ENCODE peak calls at places on chromosomes 13 and 19, in seven cellular contexts. One of them, this sample, is unnamed.

GRCh38 chr13:94886191-94886590 is 173.8 kb upstream of the SOX21 start:
- DNase-seq in T-helper 17 cell: no peak
- DNase-seq in fibroblast of gingiva: no peak
- DNase-seq in iPS-NIHi11: no peak
- DNase-seq in GF-D8: no peak
- DNase-seq in left ventricle myocardium inferior: no peak
- DNase-seq in SHP77: no peak
- DNase-seq in this sample: no peak

GRCh38 chr19:41682437-41682836 is 5.6 kb downstream of the CEACAM7 start:
- DNase-seq in T-helper 17 cell: no peak
- DNase-seq in fibroblast of gingiva: no peak
- DNase-seq in iPS-NIHi11: no peak
- DNase-seq in GF-D8: no peak
- DNase-seq in left ventricle myocardium inferior: no peak
- DNase-seq in SHP77: no peak
- DNase-seq in this sample: no peak

GRCh38 chr19:51422053-51422448 is 4.6 kb upstream of the SIGLEC10 start:
- DNase-seq in T-helper 17 cell: peak
- DNase-seq in fibroblast of gingiva: peak
- DNase-seq in iPS-NIHi11: peak
- DNase-seq in GF-D8: no peak
- DNase-seq in left ventricle myocardium inferior: peak
- DNase-seq in SHP77: peak
- DNase-seq in this sample: peak

GRCh38 chr19:17989425-17990094 is 18.4 kb upstream of the ARRDC2 start:
- DNase-seq in T-helper 17 cell: no peak
- DNase-seq in fibroblast of gingiva: no peak
- DNase-seq in iPS-NIHi11: no peak
- DNase-seq in GF-D8: no peak
- DNase-seq in left ventricle myocardium inferior: no peak
- DNase-seq in SHP77: no peak
- DNase-seq in this sample: no peak

GRCh38 chr19:21256722-21257121 is 72.5 kb downstream of the ZNF708 start:
- DNase-seq in T-helper 17 cell: no peak
- DNase-seq in fibroblast of gingiva: no peak
- DNase-seq in iPS-NIHi11: peak
- DNase-seq in GF-D8: no peak
- DNase-seq in left ventricle myocardium inferior: no peak
- DNase-seq in SHP77: no peak
- DNase-seq in this sample: no peak

GRCh38 chr13:36366023-36366422 is 19.8 kb upstream of the SPART start:
- DNase-seq in T-helper 17 cell: no peak
- DNase-seq in fibroblast of gingiva: peak
- DNase-seq in iPS-NIHi11: no peak
- DNase-seq in GF-D8: no peak
- DNase-seq in left ventricle myocardium inferior: no peak
- DNase-seq in SHP77: no peak
- DNase-seq in this sample: no peak

GRCh38 chr13:45658586-45659235 is 43.2 kb upstream of the ERICH6B start:
- DNase-seq in T-helper 17 cell: no peak
- DNase-seq in fibroblast of gingiva: peak
- DNase-seq in iPS-NIHi11: no peak
- DNase-seq in GF-D8: no peak
- DNase-seq in left ventricle myocardium inferior: no peak
- DNase-seq in SHP77: no peak
- DNase-seq in this sample: no peak

GRCh38 chr19:30017172-30017571 is 75.1 kb downstream of the URI1 start:
- DNase-seq in T-helper 17 cell: no peak
- DNase-seq in fibroblast of gingiva: no peak
- DNase-seq in iPS-NIHi11: no peak
- DNase-seq in GF-D8: no peak
- DNase-seq in left ventricle myocardium inferior: no peak
- DNase-seq in SHP77: no peak
- DNase-seq in this sample: no peak

GRCh38 chr13:30865131-30866009 is 40.7 kb upstream of the MEDAG start:
- DNase-seq in T-helper 17 cell: no peak
- DNase-seq in fibroblast of gingiva: peak
- DNase-seq in iPS-NIHi11: peak
- DNase-seq in GF-D8: no peak
- DNase-seq in left ventricle myocardium inferior: peak
- DNase-seq in SHP77: peak
- DNase-seq in this sample: peak

GRCh38 chr19:6693681-6694080 is 23.7 kb upstream of the TNFSF14 start:
- DNase-seq in T-helper 17 cell: no peak
- DNase-seq in fibroblast of gingiva: no peak
- DNase-seq in iPS-NIHi11: no peak
- DNase-seq in GF-D8: no peak
- DNase-seq in left ventricle myocardium inferior: no peak
- DNase-seq in SHP77: no peak
- DNase-seq in this sample: no peak

GRCh38 chr19:11337080-11337479 is 2.4 kb downstream of the RAB3D start:
- DNase-seq in T-helper 17 cell: no peak
- DNase-seq in fibroblast of gingiva: no peak
- DNase-seq in iPS-NIHi11: no peak
- DNase-seq in GF-D8: peak
- DNase-seq in left ventricle myocardium inferior: no peak
- DNase-seq in SHP77: no peak
- DNase-seq in this sample: no peak

GRCh38 chr13:49791214-49791752 is 1.2 kb downstream of the KPNA3 start:
- DNase-seq in T-helper 17 cell: no peak
- DNase-seq in fibroblast of gingiva: peak
- DNase-seq in iPS-NIHi11: peak
- DNase-seq in GF-D8: peak
- DNase-seq in left ventricle myocardium inferior: no peak
- DNase-seq in SHP77: no peak
- DNase-seq in this sample: no peak

GRCh38 chr19:51210385-51210784 is 14.5 kb upstream of the CD33 start:
- DNase-seq in T-helper 17 cell: no peak
- DNase-seq in fibroblast of gingiva: no peak
- DNase-seq in iPS-NIHi11: no peak
- DNase-seq in GF-D8: no peak
- DNase-seq in left ventricle myocardium inferior: no peak
- DNase-seq in SHP77: no peak
- DNase-seq in this sample: no peak

GRCh38 chr19:35555301-35556005 is 8.0 kb downstream of the ATP4A start:
- DNase-seq in T-helper 17 cell: no peak
- DNase-seq in fibroblast of gingiva: no peak
- DNase-seq in iPS-NIHi11: peak
- DNase-seq in GF-D8: no peak
- DNase-seq in left ventricle myocardium inferior: no peak
- DNase-seq in SHP77: peak
- DNase-seq in this sample: no peak

GRCh38 chr19:57682226-57682766 is 519 bp downstream of the ZNF551 start:
- DNase-seq in T-helper 17 cell: no peak
- DNase-seq in fibroblast of gingiva: no peak
- DNase-seq in iPS-NIHi11: no peak
- DNase-seq in GF-D8: no peak
- DNase-seq in left ventricle myocardium inferior: no peak
- DNase-seq in SHP77: no peak
- DNase-seq in this sample: no peak

GRCh38 chr13:36981156-36981743 is 17.9 kb downstream of the ALG5 start:
- DNase-seq in T-helper 17 cell: no peak
- DNase-seq in fibroblast of gingiva: peak
- DNase-seq in iPS-NIHi11: peak
- DNase-seq in GF-D8: no peak
- DNase-seq in left ventricle myocardium inferior: no peak
- DNase-seq in SHP77: peak
- DNase-seq in this sample: no peak

GRCh38 chr13:30463820-30464495 is 1.8 kb downstream of the HMGB1 start:
- DNase-seq in T-helper 17 cell: peak
- DNase-seq in fibroblast of gingiva: peak
- DNase-seq in iPS-NIHi11: no peak
- DNase-seq in GF-D8: peak
- DNase-seq in left ventricle myocardium inferior: peak
- DNase-seq in SHP77: peak
- DNase-seq in this sample: peak

GRCh38 chr13:110618167-110618566 is 2.8 kb downstream of the NAXD start:
- DNase-seq in T-helper 17 cell: no peak
- DNase-seq in fibroblast of gingiva: peak
- DNase-seq in iPS-NIHi11: no peak
- DNase-seq in GF-D8: no peak
- DNase-seq in left ventricle myocardium inferior: no peak
- DNase-seq in SHP77: no peak
- DNase-seq in this sample: no peak

GRCh38 chr19:54252243-54252642 is 4.8 kb downstream of the LILRB5 start:
- DNase-seq in T-helper 17 cell: no peak
- DNase-seq in fibroblast of gingiva: no peak
- DNase-seq in iPS-NIHi11: no peak
- DNase-seq in GF-D8: no peak
- DNase-seq in left ventricle myocardium inferior: no peak
- DNase-seq in SHP77: no peak
- DNase-seq in this sample: no peak

GRCh38 chr19:4575978-4576933 is 16.8 kb upstream of the SEMA6B start:
- DNase-seq in T-helper 17 cell: peak
- DNase-seq in fibroblast of gingiva: no peak
- DNase-seq in iPS-NIHi11: peak
- DNase-seq in GF-D8: no peak
- DNase-seq in left ventricle myocardium inferior: peak
- DNase-seq in SHP77: no peak
- DNase-seq in this sample: peak

GRCh38 chr19:18657590-18658365 is 20.9 kb downstream of the KLHL26 start:
- DNase-seq in T-helper 17 cell: no peak
- DNase-seq in fibroblast of gingiva: peak
- DNase-seq in iPS-NIHi11: peak
- DNase-seq in GF-D8: peak
- DNase-seq in left ventricle myocardium inferior: peak
- DNase-seq in SHP77: no peak
- DNase-seq in this sample: peak

GRCh38 chr19:2274937-2275535 is 6.9 kb downstream of the PEAK3 start:
- DNase-seq in T-helper 17 cell: no peak
- DNase-seq in fibroblast of gingiva: peak
- DNase-seq in iPS-NIHi11: peak
- DNase-seq in GF-D8: peak
- DNase-seq in left ventricle myocardium inferior: peak
- DNase-seq in SHP77: peak
- DNase-seq in this sample: peak

GRCh38 chr19:19740755-19741154 is 7.8 kb upstream of the ZNF14 start:
- DNase-seq in T-helper 17 cell: no peak
- DNase-seq in fibroblast of gingiva: no peak
- DNase-seq in iPS-NIHi11: no peak
- DNase-seq in GF-D8: no peak
- DNase-seq in left ventricle myocardium inferior: no peak
- DNase-seq in SHP77: no peak
- DNase-seq in this sample: no peak

GRCh38 chr19:1360818-1361461 is 22.8 kb upstream of the NDUFS7 start:
- DNase-seq in T-helper 17 cell: no peak
- DNase-seq in fibroblast of gingiva: peak
- DNase-seq in iPS-NIHi11: peak
- DNase-seq in GF-D8: peak
- DNase-seq in left ventricle myocardium inferior: peak
- DNase-seq in SHP77: peak
- DNase-seq in this sample: no peak

GRCh38 chr19:45668342-45668871 is 386 bp downstream of the GIPR start:
- DNase-seq in T-helper 17 cell: no peak
- DNase-seq in fibroblast of gingiva: no peak
- DNase-seq in iPS-NIHi11: no peak
- DNase-seq in GF-D8: no peak
- DNase-seq in left ventricle myocardium inferior: no peak
- DNase-seq in SHP77: no peak
- DNase-seq in this sample: peak